ENCODE peak calls at places on chromosomes 4 and X, in five cellular contexts. R is H9, D is trophoblast cell, G is IMR-90, Z is mesendoderm. S is an unnamed sample.

GRCh38 chr4:5710065-5710961 is 688 bp upstream of the EVC start:
- DNase-seq in Z (peak; percentile 68), R (no peak), D (peak; percentile 15), G (peak; percentile 18), S (peak; percentile 31)

GRCh38 chrX:53272808-53273337 is 8.5 kb downstream of the IQSEC2 start:
- DNase-seq in Z (no peak), R (no peak), D (no peak), G (no peak), S (no peak)

GRCh38 chrX:107483976-107484726 is 34.7 kb downstream of the FRMPD3 start:
- DNase-seq in D (peak; percentile 16), R (peak; percentile 80), G (no peak), Z (peak; percentile 72), S (peak; percentile 8)

GRCh38 chrX:149759824-149760223 is 14.0 kb upstream of the HSFX1 start:
- DNase-seq in G (no peak), D (no peak), Z (no peak), R (no peak), S (no peak)

GRCh38 chrX:135931644-135932487 is 38.4 kb downstream of the SAGE1 start:
- DNase-seq in Z (peak; percentile 47), G (peak; percentile 24), D (peak; percentile 62), R (peak; percentile 63), S (peak; percentile 6)

GRCh38 chr4:105158837-105159236 is 12.2 kb downstream of the TET2 start:
- DNase-seq in G (peak; percentile 56), R (no peak), Z (peak; percentile 55), D (peak; percentile 65), S (no peak)

GRCh38 chrX:9110808-9111207 is 76.9 kb upstream of the FAM9B start:
- DNase-seq in G (no peak), D (no peak), Z (no peak), R (no peak), S (no peak)

GRCh38 chrX:69795702-69796101 is 179.8 kb downstream of the EDA start:
- DNase-seq in G (no peak), R (no peak), D (no peak), Z (no peak), S (no peak)

GRCh38 chr4:102627831-102628523 is 126.8 kb downstream of the NFKB1 start:
- DNase-seq in D (no peak), Z (no peak), R (no peak), G (peak; percentile 79), S (no peak)

GRCh38 chr4:707929-708630 is 2.4 kb downstream of the PCGF3 start:
- DNase-seq in Z (no peak), R (no peak), D (no peak), G (no peak), S (no peak)

GRCh38 chrX:33607042-33607595 is 395.8 kb upstream of the DMD start:
- DNase-seq in D (no peak), G (no peak), R (no peak), Z (no peak), S (no peak)
- H3K18ac ChIP-seq in D (no peak overlapping the region), G (no peak overlapping the region), R (no peak overlapping the region), Z (no peak overlapping the region), S (peak overlapping the region; percentile 28)

GRCh38 chr4:168501407-168501806 is 4.6 kb downstream of the PALLD start:
- DNase-seq in Z (no peak), D (no peak), G (no peak), R (no peak), S (no peak)
- H3K18ac ChIP-seq in Z (no peak overlapping the region), D (no peak overlapping the region), G (no peak overlapping the region), R (no peak overlapping the region), S (no peak overlapping the region)

DNA sequence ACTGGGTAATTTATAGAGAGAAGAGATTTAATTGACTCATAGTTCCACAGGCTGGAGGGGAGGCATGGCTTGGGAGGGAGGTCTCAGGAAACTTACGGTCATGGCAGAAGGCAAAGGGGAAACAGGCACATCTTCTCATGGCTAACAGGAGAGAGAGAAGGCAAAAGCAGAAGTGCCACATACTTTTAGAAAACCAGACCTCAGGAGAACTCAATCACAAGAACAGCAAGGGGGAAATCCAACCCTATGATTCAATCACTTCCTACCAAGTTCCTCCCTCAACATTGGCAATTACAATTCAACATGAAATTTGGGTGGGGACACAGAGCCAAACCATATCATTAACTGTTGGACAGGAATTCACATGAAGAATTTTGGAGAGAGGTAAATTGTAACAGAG is 485.3 kb upstream of the PITX2 start:
- DNase-seq in R (no peak), D (no peak), G (no peak), Z (peak; percentile 30), S (no peak)
- H3K18ac ChIP-seq in R (no peak overlapping the region), D (no peak overlapping the region), G (no peak overlapping the region), Z (no peak overlapping the region), S (no peak overlapping the region)

DNA sequence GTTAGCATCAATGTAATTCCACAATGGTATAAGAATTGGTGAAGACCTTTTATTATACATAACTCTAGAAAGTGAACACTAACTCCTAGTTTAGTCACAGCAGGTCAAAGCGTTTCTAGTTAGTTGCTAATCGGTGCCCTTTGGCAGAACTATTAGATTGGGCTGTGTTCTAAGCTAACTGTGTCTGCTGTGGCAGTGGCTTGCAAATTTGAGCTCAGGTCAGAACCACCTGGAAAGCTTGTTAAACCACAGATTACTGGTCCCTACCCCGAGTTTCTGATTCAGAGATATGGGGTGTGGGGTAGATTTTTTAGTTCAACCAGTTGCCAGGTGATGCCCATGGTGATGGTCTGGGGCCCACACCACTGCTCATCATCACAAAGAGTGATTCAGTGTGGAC is 332.1 kb downstream of the UNC5C start:
- DNase-seq in G (no peak), R (no peak), D (no peak), Z (no peak), S (no peak)
- H3K18ac ChIP-seq in G (no peak overlapping the region), R (no peak overlapping the region), D (peak overlapping the region; percentile 91), Z (no peak overlapping the region), S (no peak overlapping the region)

DNA sequence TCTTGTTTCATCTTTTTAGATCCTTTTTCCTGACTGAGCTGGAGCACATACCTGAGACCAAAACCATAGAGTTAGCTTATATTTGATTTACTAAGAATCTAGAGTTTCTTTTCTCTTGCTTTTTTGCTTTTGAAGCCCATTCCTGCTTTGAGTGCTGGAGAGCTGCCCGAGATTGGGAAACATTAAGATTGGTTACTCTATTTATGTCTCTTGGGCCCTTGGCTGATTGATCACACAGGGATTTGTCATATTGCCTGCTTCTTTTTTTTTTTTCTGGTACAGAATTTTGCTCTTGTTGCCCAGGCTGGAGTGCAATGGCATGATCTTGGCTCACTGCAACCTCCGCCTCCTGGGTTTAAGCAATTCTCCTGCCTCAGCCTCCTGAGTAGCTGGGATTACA is 73.9 kb downstream of the REPS2 start:
- DNase-seq in G (no peak), D (no peak), R (no peak), Z (no peak), S (no peak)
- H3K18ac ChIP-seq in G (no peak overlapping the region), D (no peak overlapping the region), R (no peak overlapping the region), Z (no peak overlapping the region), S (no peak overlapping the region)

GRCh38 chrX:153972368-153973126 is at the start of gene TMEM187:
- DNase-seq in D (peak; percentile 97), R (peak; percentile 79), G (peak; percentile 84), Z (peak; percentile 96), S (peak; percentile 77)

GRCh38 chrX:153970398-153971123 is 1.1 kb downstream of the HCFC1 start:
- DNase-seq in G (peak; percentile 71), R (peak; percentile 64), D (peak; percentile 19), Z (peak; percentile 88), S (peak; percentile 46)

GRCh38 chrX:153971632-153972367 is at the start of gene HCFC1:
- DNase-seq in R (peak; percentile 86), Z (peak; percentile 95), G (peak; percentile 84), D (peak; percentile 97), S (peak; percentile 88)

GRCh38 chrX:153969904-153970397 is 1.7 kb downstream of the HCFC1 start:
- DNase-seq in Z (no peak), G (peak; percentile 23), D (peak; percentile 17), R (no peak), S (no peak)

GRCh38 chrX:153971124-153971631 is 440 bp downstream of the HCFC1 start:
- DNase-seq in G (peak; percentile 84), R (peak; percentile 74), Z (peak; percentile 87), D (peak; percentile 90), S (peak; percentile 58)
- H3K18ac ChIP-seq in G (peak overlapping the region; percentile 93), R (peak overlapping the region; percentile 100), Z (peak overlapping the region; percentile 99), D (peak overlapping the region; percentile 66), S (peak overlapping the region; percentile 98)

GRCh38 chr4:92433272-92433758 is 129.5 kb downstream of the GRID2 start:
- DNase-seq in R (peak; percentile 77), G (no peak), D (no peak), Z (no peak), S (no peak)
- H3K18ac ChIP-seq in R (peak overlapping the region; percentile 78), G (no peak overlapping the region), D (no peak overlapping the region), Z (no peak overlapping the region), S (no peak overlapping the region)

GRCh38 chr4:170476351-170476750 is 386.6 kb upstream of the AADAT start:
- DNase-seq in Z (no peak), R (no peak), D (peak; percentile 44), G (no peak), S (no peak)
- H3K18ac ChIP-seq in Z (no peak overlapping the region), R (no peak overlapping the region), D (no peak overlapping the region), G (no peak overlapping the region), S (no peak overlapping the region)

GRCh38 chr4:7978907-7979651 is 39.4 kb upstream of the AFAP1 start:
- DNase-seq in R (peak; percentile 74), D (peak; percentile 79), Z (peak; percentile 23), G (no peak), S (no peak)

GRCh38 chr4:7981738-7982394 is 42.2 kb upstream of the AFAP1 start:
- DNase-seq in D (no peak), G (no peak), R (no peak), Z (no peak), S (no peak)

GRCh38 chr4:7979652-7979968 is 39.9 kb upstream of the AFAP1 start:
- DNase-seq in R (peak; percentile 71), G (no peak), D (no peak), Z (peak; percentile 79), S (no peak)

GRCh38 chr4:7978489-7978888 is 38.8 kb upstream of the AFAP1 start:
- DNase-seq in D (peak; percentile 91), G (no peak), Z (peak; percentile 63), R (no peak), S (no peak)

DNA sequence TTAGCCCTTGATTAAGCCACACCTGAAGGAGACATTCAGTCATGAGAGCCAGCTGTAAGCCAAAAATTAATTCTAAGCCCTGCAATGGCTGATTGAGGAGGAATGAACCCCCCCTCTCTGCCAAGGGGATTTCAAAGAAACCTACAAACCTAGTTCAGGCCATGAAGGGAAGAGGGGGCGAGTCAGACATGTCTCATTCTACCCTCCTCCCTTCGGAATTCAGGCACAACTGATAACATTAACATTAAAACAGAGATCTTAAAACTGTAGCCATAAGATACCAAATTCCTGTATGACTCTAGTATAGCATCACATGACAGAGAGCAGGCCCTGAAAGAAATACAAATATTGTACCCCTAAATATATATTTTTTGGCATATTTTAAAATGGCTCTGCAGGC is 40.4 kb upstream of the AFAP1 start:
- DNase-seq in G (peak; percentile 71), D (no peak), Z (no peak), R (no peak), S (no peak)
- H3K18ac ChIP-seq in G (peak overlapping the region; percentile 63), D (no peak overlapping the region), Z (no peak overlapping the region), R (no peak overlapping the region), S (no peak overlapping the region)

S was measured in neuronal stem cell.